ENCODE peak calls at places on chromosomes 7 and 10, in five cellular contexts. H, O, Z, Q and N are unnamed samples.

GRCh38 chr7:79790863-79791262 is 337.4 kb upstream of the MAGI2 start:
- DNase-seq in H (no peak), Q (peak), Z (no peak), O (no peak), N (no peak)

GRCh38 chr10:16732376-16732775 is 84.8 kb downstream of the RSU1 start:
- DNase-seq in Q (peak), H (no peak), Z (no peak), O (no peak), N (no peak)

GRCh38 chr10:43075612-43076003 is 1.3 kb upstream of the RET start:
- DNase-seq in Q (peak), H (no peak), O (no peak), Z (no peak), N (peak)

GRCh38 chr10:21969326-21970287 is 33.9 kb downstream of the DNAJC1 start:
- DNase-seq in Q (peak), O (no peak), H (no peak), Z (no peak), N (no peak)

GRCh38 chr7:157612664-157613561 is 276.1 kb downstream of the DNAJB6 start:
- DNase-seq in H (no peak), O (peak), Q (no peak), Z (no peak), N (peak)

GRCh38 chr10:58590924-58591323 is 78.3 kb downstream of the BICC1 start:
- DNase-seq in Z (no peak), H (no peak), Q (no peak), O (no peak), N (no peak)

GRCh38 chr7:1674161-1675035 is 4.3 kb downstream of the ELFN1 start:
- DNase-seq in Z (no peak), O (peak), Q (no peak), H (no peak), N (no peak)

GRCh38 chr10:51311232-51311631 is 236.9 kb downstream of the PRKG1 start:
- DNase-seq in Q (no peak), Z (no peak), H (no peak), O (no peak), N (no peak)

GRCh38 chr7:151570366-151570915 is 50.7 kb upstream of the RHEB start:
- DNase-seq in O (no peak), Q (peak), H (peak), Z (no peak), N (no peak)

GRCh38 chr10:133245439-133246235 is 8.0 kb downstream of the VENTX start:
- DNase-seq in Q (no peak), O (no peak), Z (no peak), H (no peak), N (no peak)

GRCh38 chr10:26994743-26995142 is 105.6 kb downstream of the ANKRD26 start:
- DNase-seq in H (no peak), O (no peak), Z (no peak), Q (no peak), N (no peak)

GRCh38 chr7:95141755-95142154 is 182.6 kb downstream of the PON1 start:
- DNase-seq in O (no peak), H (no peak), Z (no peak), Q (peak), N (no peak)

GRCh38 chr7:97732567-97733275 is 835 bp downstream of the TAC1 start:
- DNase-seq in Q (peak), H (no peak), Z (no peak), O (no peak), N (no peak)

GRCh38 chr7:27096756-27097514 is 1.1 kb upstream of the HOXA1 start:
- DNase-seq in Z (no peak), O (no peak), H (peak), Q (peak), N (peak)

GRCh38 chr10:125144693-125145623 is 15.4 kb downstream of the CTBP2 start:
- DNase-seq in Q (peak), O (no peak), Z (no peak), H (peak), N (peak)

GRCh38 chr10:119859422-119860258 is 13.0 kb downstream of the MCMBP start:
- DNase-seq in O (no peak), H (peak), Q (peak), Z (no peak), N (peak)

GRCh38 chr10:127092916-127093315 is 103.5 kb downstream of the INSYN2A start:
- DNase-seq in O (no peak), Z (no peak), H (no peak), Q (no peak), N (no peak)

GRCh38 chr10:59891919-59892318 is 14.4 kb downstream of the CCDC6 start:
- DNase-seq in Q (no peak), H (no peak), O (no peak), Z (no peak), N (no peak)

GRCh38 chr10:88292185-88292514 is 291.0 kb downstream of the RNLS start:
- DNase-seq in Z (no peak), O (no peak), H (no peak), Q (no peak), N (no peak)

GRCh38 chr7:593324-594115 is 73.9 kb upstream of the PDGFA start:
- DNase-seq in Z (no peak), H (peak), Q (no peak), O (no peak), N (peak)

GRCh38 chr10:120514959-120515358 is 57.9 kb downstream of the PLPP4 start:
- DNase-seq in Q (no peak), O (no peak), H (no peak), Z (no peak), N (no peak)

GRCh38 chr7:35021445-35021844 is 15.8 kb downstream of the DPY19L1 start:
- DNase-seq in Q (no peak), H (no peak), Z (no peak), O (no peak), N (no peak)

GRCh38 chr10:3010819-3011422 is 56.4 kb upstream of the PFKP start:
- DNase-seq in O (no peak), H (no peak), Q (peak), Z (no peak), N (no peak)

GRCh38 chr10:1687606-1688005 is 49.7 kb downstream of the ADARB2 start:
- DNase-seq in Q (no peak), H (no peak), Z (no peak), O (no peak), N (no peak)

GRCh38 chr10:99382181-99382580 is 48.2 kb downstream of the GOT1 start:
- DNase-seq in O (no peak), Q (peak), H (no peak), Z (no peak), N (no peak)

GRCh38 chr10:61663466-61663865 is 737 bp downstream of the CABCOCO1 start:
- DNase-seq in Z (no peak), H (no peak), Q (no peak), O (no peak), N (no peak)

GRCh38 chr7:7653568-7654187 is 13.1 kb downstream of the UMAD1 start:
- DNase-seq in O (no peak), H (peak), Z (no peak), Q (peak), N (peak)

GRCh38 chr10:110822708-110823291 is 48.9 kb upstream of the PDCD4 start:
- DNase-seq in O (no peak), H (no peak), Q (no peak), Z (no peak), N (no peak)

GRCh38 chr7:105094966-105095365 is 81.0 kb downstream of the KMT2E start:
- DNase-seq in O (no peak), Q (no peak), H (no peak), Z (no peak), N (no peak)

GRCh38 chr10:77943086-77943901 is 16.7 kb upstream of the DLG5 start:
- DNase-seq in Q (peak), H (no peak), Z (no peak), O (no peak), N (no peak)

GRCh38 chr7:98483276-98483963 is 82.5 kb upstream of the BAIAP2L1 start:
- DNase-seq in H (peak), O (no peak), Z (no peak), Q (no peak), N (no peak)

GRCh38 chr10:13758302-13758701 is 171.5 kb downstream of the PRPF18 start:
- DNase-seq in Q (peak), O (no peak), H (peak), Z (no peak), N (no peak)

GRCh38 chr7:4745971-4746919 is 29.2 kb upstream of the AP5Z1 start:
- DNase-seq in H (peak), Z (no peak), O (no peak), Q (peak), N (no peak)

GRCh38 chr7:30564243-30564892 is 30.3 kb upstream of the GARS1 start:
- DNase-seq in O (peak), H (peak), Z (peak), Q (peak), N (peak)

GRCh38 chr7:74343281-74344127 is 54.3 kb downstream of the CLIP2 start:
- DNase-seq in O (no peak), H (no peak), Z (no peak), Q (peak), N (no peak)

GRCh38 chr7:143387156-143387975 is 6.2 kb downstream of the ZYX start:
- DNase-seq in O (peak), Z (no peak), Q (no peak), H (no peak), N (no peak)
- TF ChIP-seq CTCF in O (no peak), Z (no peak), Q (no peak), H (no peak), N (no peak)

DNA sequence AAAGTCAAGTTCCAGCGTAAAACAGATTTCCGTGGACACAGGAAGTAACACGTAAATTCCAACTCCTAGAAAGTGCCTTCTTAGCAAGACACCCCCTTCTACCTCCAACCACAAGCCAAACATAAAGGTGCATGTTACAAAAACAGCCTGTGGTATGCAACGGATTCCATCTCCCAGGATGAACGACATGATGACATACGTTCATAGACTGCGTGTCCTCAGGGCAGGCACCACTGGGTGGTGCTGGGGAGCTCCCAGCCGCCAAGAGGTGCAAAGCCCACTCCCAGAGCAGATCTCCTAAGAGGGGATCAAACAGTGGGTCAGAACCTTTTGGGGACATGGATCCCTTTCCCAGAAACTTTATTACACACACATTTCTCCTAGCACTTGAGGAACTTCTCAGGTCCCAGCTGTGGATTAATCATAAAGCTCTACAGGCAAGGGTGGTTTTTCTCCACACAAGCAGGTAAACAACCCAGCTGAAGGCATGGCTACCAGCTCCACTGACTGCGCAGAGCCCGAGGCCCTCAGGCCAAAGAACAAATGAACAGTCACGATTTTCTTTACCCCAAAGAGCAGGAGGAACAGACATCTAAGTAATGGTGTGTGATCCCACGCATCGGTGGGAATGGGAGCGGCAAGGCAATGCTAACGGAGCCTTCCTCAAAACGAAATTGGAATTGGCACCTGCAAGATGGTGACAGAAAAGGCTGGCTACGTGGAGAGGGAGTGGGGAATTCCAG is 13.8 kb downstream of the PSAP start:
- DNase-seq in H (peak), O (no peak), Z (no peak), Q (no peak), N (no peak)
- TF ChIP-seq CTCF in H (peak), O (no peak), Z (no peak), Q (peak), N (peak)

DNA sequence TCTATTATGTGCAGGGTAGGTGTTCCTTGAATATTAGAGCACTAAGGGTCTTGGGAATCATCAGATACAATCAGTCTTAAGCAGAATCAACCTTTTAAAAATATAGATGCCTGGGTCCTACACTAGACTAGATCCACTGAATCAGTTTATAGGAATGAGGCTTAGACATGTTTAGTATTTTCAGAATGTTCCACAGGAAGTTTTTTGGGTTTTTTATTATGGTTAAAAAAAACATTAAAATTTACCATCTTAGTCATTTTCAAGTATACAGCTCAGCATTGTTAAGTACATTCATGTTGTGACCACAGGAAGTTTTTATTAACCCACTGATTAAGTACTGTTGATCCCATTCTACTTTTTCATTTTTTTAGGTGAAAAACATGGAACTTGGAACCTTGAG is 135.7 kb downstream of the LCOR start:
- DNase-seq in Q (no peak), O (no peak), Z (no peak), H (no peak), N (no peak)
- TF ChIP-seq CTCF in Q (no peak), O (no peak), Z (no peak), H (no peak), N (no peak)

DNA sequence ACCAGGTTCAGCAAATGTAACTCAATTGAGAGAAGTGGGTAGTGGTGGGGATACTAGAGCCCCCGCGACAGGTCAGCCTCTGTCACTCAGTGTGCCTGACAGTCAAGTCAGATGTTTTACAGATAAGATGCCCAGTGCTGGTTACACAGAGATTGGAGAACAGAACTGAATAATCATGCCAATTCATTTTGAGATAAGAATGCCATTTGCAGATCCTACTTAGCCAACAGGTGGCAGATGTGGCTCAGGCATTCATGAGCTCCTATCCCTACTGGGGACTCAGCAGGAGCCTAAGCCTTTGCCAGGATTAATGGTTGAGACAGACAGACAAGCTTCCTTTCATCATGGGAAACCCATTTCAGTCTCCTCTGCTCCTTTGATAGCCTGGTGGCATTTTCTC is 137.8 kb downstream of the MAPK8 start:
- DNase-seq in O (no peak), Q (peak), H (peak), Z (no peak), N (no peak)
- TF ChIP-seq CTCF in O (no peak), Q (peak), H (peak), Z (no peak), N (no peak)

GRCh38 chr10:104028146-104028545 is 57.5 kb downstream of the COL17A1 start:
- DNase-seq in H (no peak), Z (no peak), O (no peak), Q (peak), N (no peak)
- TF ChIP-seq CTCF in H (no peak), Z (peak), O (no peak), Q (peak), N (no peak)

GRCh38 chr7:78223598-78223997 is 425.0 kb downstream of the PHTF2 start:
- DNase-seq in Z (no peak), Q (no peak), O (no peak), H (no peak), N (no peak)

GRCh38 chr7:78221961-78222751 is 423.6 kb downstream of the PHTF2 start:
- DNase-seq in O (no peak), Z (no peak), H (no peak), Q (no peak), N (no peak)

GRCh38 chr7:78225534-78225933 is 427.0 kb downstream of the PHTF2 start:
- DNase-seq in Z (no peak), H (no peak), Q (no peak), O (no peak), N (no peak)

GRCh38 chr7:78224923-78225322 is 426.4 kb downstream of the PHTF2 start:
- DNase-seq in O (no peak), Q (no peak), Z (no peak), H (no peak), N (no peak)

GRCh38 chr7:78226059-78226658 is 427.6 kb downstream of the PHTF2 start:
- DNase-seq in Q (peak), H (peak), Z (no peak), O (no peak), N (peak)
- TF ChIP-seq CTCF in Q (peak), H (peak), Z (peak), O (no peak), N (peak)

GRCh38 chr10:129078322-129078721 is 388.7 kb upstream of the MGMT start:
- DNase-seq in Q (no peak), Z (no peak), H (no peak), O (no peak), N (no peak)
- TF ChIP-seq CTCF in Q (no peak), Z (no peak), H (no peak), O (no peak), N (no peak)